ENCODE peak calls at places on chromosomes 16 and 17, in five cellular contexts. One of them, this sample, is unnamed.
A peak's percentile ranks its signal among the peaks of the same experiment; 100 is the strongest.

GRCh38 chr16:30767767-30768465 is 5.8 kb downstream of the RNF40 start:
- DNase-seq in K562: no peak
- DNase-seq in A549: no peak
- DNase-seq in HFF-Myc: no peak
- DNase-seq in Calu3: no peak
- DNase-seq in this sample: no peak

GRCh38 chr16:24328835-24329418 is 72.8 kb downstream of the CACNG3 start:
- DNase-seq in A549: no peak
- DNase-seq in Calu3: no peak
- DNase-seq in K562: no peak
- DNase-seq in HFF-Myc: no peak
- DNase-seq in this sample: no peak

GRCh38 chr17:78337244-78338109 is 22.4 kb downstream of the SOCS3 start:
- DNase-seq in A549: peak; percentile 96
- DNase-seq in HFF-Myc: no peak
- DNase-seq in K562: no peak
- DNase-seq in Calu3: no peak
- DNase-seq in this sample: no peak

GRCh38 chr17:76867578-76868175 is 527 bp upstream of the MGAT5B start:
- DNase-seq in A549: no peak
- DNase-seq in Calu3: no peak
- DNase-seq in HFF-Myc: no peak
- DNase-seq in K562: no peak
- DNase-seq in this sample: no peak

GRCh38 chr17:45305532-45306087 is 11.2 kb downstream of the MAP3K14 start:
- DNase-seq in K562: no peak
- DNase-seq in HFF-Myc: no peak
- DNase-seq in A549: no peak
- DNase-seq in Calu3: no peak
- DNase-seq in this sample: no peak

GRCh38 chr16:85961988-85962915 is 63.3 kb downstream of the IRF8 start:
- DNase-seq in Calu3: no peak
- DNase-seq in HFF-Myc: no peak
- DNase-seq in K562: peak; percentile 74
- DNase-seq in A549: peak; percentile 33
- DNase-seq in this sample: no peak

GRCh38 chr16:5925850-5926249 is 828.3 kb upstream of the EEF2KMT start:
- DNase-seq in K562: no peak
- DNase-seq in A549: no peak
- DNase-seq in HFF-Myc: no peak
- DNase-seq in Calu3: no peak
- DNase-seq in this sample: no peak

GRCh38 chr17:77579717-77580116 is 378.8 kb upstream of the TNRC6C start:
- DNase-seq in K562: no peak
- DNase-seq in A549: no peak
- DNase-seq in HFF-Myc: no peak
- DNase-seq in Calu3: no peak
- DNase-seq in this sample: no peak

GRCh38 chr17:44557653-44558285 is 485 bp downstream of the FZD2 start:
- DNase-seq in HFF-Myc: no peak
- DNase-seq in K562: no peak
- DNase-seq in A549: no peak
- DNase-seq in Calu3: no peak
- DNase-seq in this sample: no peak

GRCh38 chr16:88768041-88768876 is 16.8 kb downstream of the PIEZO1 start:
- DNase-seq in HFF-Myc: no peak
- DNase-seq in Calu3: no peak
- DNase-seq in K562: peak; percentile 68
- DNase-seq in A549: no peak
- DNase-seq in this sample: no peak

GRCh38 chr17:1110844-1111598 is 68.8 kb downstream of the ABR start:
- DNase-seq in HFF-Myc: peak; percentile 73
- DNase-seq in K562: no peak
- DNase-seq in Calu3: peak; percentile 84
- DNase-seq in A549: peak; percentile 90
- DNase-seq in this sample: no peak

GRCh38 chr16:23286131-23286532 is 16.0 kb upstream of the SCNN1B start:
- DNase-seq in HFF-Myc: no peak
- DNase-seq in Calu3: no peak
- DNase-seq in A549: no peak
- DNase-seq in K562: no peak
- DNase-seq in this sample: no peak

GRCh38 chr17:80109066-80109618 is 7.8 kb downstream of the GAA start:
- DNase-seq in HFF-Myc: no peak
- DNase-seq in A549: no peak
- DNase-seq in K562: no peak
- DNase-seq in Calu3: no peak
- DNase-seq in this sample: no peak

GRCh38 chr17:73348824-73349095 is 37.0 kb upstream of the CDC42EP4 start:
- DNase-seq in K562: no peak
- DNase-seq in A549: no peak
- DNase-seq in HFF-Myc: no peak
- DNase-seq in Calu3: no peak
- DNase-seq in this sample: no peak

GRCh38 chr16:11372073-11372923 is 27.0 kb downstream of the RMI2 start:
- DNase-seq in K562: no peak
- DNase-seq in A549: no peak
- DNase-seq in Calu3: no peak
- DNase-seq in HFF-Myc: no peak
- DNase-seq in this sample: no peak
- TF ChIP-seq CTCF in K562: peak; percentile 5
- TF ChIP-seq CTCF in A549: no peak
- TF ChIP-seq CTCF in Calu3: no peak
- TF ChIP-seq CTCF in HFF-Myc: no peak
- TF ChIP-seq CTCF in this sample: no peak

GRCh38 chr16:11327277-11328171 is 17.7 kb upstream of the RMI2 start:
- DNase-seq in Calu3: no peak
- DNase-seq in HFF-Myc: no peak
- DNase-seq in A549: no peak
- DNase-seq in K562: no peak
- DNase-seq in this sample: no peak
- TF ChIP-seq CTCF in Calu3: no peak
- TF ChIP-seq CTCF in HFF-Myc: no peak
- TF ChIP-seq CTCF in A549: no peak
- TF ChIP-seq CTCF in K562: no peak
- TF ChIP-seq CTCF in this sample: no peak

GRCh38 chr17:30555942-30556341 is 78.7 kb downstream of the GOSR1 start:
- DNase-seq in K562: no peak
- DNase-seq in A549: no peak
- DNase-seq in HFF-Myc: no peak
- DNase-seq in Calu3: no peak
- DNase-seq in this sample: no peak
- TF ChIP-seq CTCF in K562: no peak
- TF ChIP-seq CTCF in A549: no peak
- TF ChIP-seq CTCF in HFF-Myc: no peak
- TF ChIP-seq CTCF in Calu3: no peak
- TF ChIP-seq CTCF in this sample: no peak

DNA sequence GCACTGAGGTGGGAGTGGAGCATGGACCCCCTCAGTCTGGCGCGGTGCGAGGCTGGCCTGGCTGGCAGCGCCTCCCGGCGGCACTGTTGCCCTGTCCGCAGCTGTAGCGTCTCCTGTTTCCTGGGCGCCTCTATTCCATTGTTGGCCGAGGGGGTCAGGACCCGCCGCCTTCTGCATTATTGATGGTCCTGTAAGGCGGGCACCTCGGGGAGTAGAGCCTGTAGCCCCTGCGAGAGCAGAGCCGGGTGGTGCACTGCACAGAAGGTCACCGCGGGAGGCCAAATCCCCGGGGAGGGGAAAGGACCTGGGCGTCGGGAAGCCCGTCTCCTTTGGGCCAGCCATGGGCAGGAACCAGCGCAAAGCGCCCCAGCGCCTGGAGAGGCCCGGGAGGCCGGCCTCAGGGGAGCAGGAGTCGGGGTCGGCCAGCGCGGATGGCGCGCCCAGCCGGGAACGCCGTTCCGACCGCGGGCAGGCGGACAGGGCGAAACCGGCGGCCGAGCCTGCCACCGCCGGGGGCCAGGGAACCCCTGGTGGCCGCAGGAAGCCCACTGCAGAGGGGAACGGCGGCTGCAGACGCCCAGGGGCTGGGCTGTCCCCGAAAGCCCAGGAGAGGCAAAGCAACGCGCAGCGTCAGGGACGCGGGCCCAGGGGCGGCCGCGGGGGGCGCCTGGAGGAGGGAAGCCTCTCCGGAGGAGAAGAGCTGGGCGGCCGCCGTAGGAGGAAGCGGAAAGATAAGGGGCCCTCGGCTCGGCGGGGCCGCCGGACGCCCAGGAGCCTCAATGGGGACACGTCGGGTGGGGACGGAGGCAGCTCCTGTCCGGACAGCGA is at the start of gene MYO15B:
- DNase-seq in HFF-Myc: no peak
- DNase-seq in A549: no peak
- DNase-seq in Calu3: peak; percentile 70
- DNase-seq in K562: peak; percentile 57
- DNase-seq in this sample: peak; percentile 71
- TF ChIP-seq CTCF in HFF-Myc: no peak
- TF ChIP-seq CTCF in A549: no peak
- TF ChIP-seq CTCF in Calu3: peak; percentile 48
- TF ChIP-seq CTCF in K562: no peak
- TF ChIP-seq CTCF in this sample: peak; percentile 62

DNA sequence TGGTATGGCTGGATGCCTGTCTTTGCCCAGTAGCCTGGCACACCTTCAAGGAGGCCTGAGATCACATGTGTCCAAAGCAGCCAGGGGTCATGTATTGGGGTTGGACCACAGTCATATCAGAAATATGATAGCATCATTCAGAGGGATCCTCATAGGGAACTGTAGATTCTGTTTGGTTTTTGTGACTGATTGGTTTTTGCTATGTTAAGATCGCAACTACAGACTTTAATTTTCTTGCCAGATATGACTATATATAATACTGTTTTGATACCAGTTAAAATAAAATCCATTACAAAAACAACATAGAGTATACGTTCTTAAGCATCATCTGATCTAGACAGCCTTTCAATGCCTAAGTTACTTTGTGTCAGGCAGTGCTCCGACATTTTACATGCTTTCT is 11.8 kb upstream of the SMPD3 start:
- DNase-seq in Calu3: no peak
- DNase-seq in A549: no peak
- DNase-seq in HFF-Myc: no peak
- DNase-seq in K562: no peak
- DNase-seq in this sample: no peak
- TF ChIP-seq CTCF in Calu3: no peak
- TF ChIP-seq CTCF in A549: no peak
- TF ChIP-seq CTCF in HFF-Myc: no peak
- TF ChIP-seq CTCF in K562: no peak
- TF ChIP-seq CTCF in this sample: no peak

GRCh38 chr17:75654176-75654575 is 12.8 kb downstream of the RECQL5 start:
- DNase-seq in A549: no peak
- DNase-seq in HFF-Myc: no peak
- DNase-seq in K562: no peak
- DNase-seq in Calu3: no peak
- DNase-seq in this sample: no peak
- TF ChIP-seq CTCF in A549: peak; percentile 52
- TF ChIP-seq CTCF in HFF-Myc: peak; percentile 32
- TF ChIP-seq CTCF in K562: peak; percentile 32
- TF ChIP-seq CTCF in Calu3: no peak
- TF ChIP-seq CTCF in this sample: no peak

GRCh38 chr17:57515662-57516211 is 229.4 kb downstream of the CCDC182 start:
- DNase-seq in Calu3: no peak
- DNase-seq in HFF-Myc: no peak
- DNase-seq in A549: no peak
- DNase-seq in K562: no peak
- DNase-seq in this sample: no peak
- TF ChIP-seq CTCF in Calu3: no peak
- TF ChIP-seq CTCF in HFF-Myc: no peak
- TF ChIP-seq CTCF in A549: peak; percentile 22
- TF ChIP-seq CTCF in K562: no peak
- TF ChIP-seq CTCF in this sample: no peak

GRCh38 chr17:8187517-8188407 is 2.2 kb downstream of the BORCS6 start:
- DNase-seq in Calu3: peak; percentile 87
- DNase-seq in A549: peak; percentile 97
- DNase-seq in K562: peak; percentile 77
- DNase-seq in HFF-Myc: peak; percentile 100
- DNase-seq in this sample: peak; percentile 90
- TF ChIP-seq CTCF in Calu3: no peak
- TF ChIP-seq CTCF in A549: no peak
- TF ChIP-seq CTCF in K562: no peak
- TF ChIP-seq CTCF in HFF-Myc: no peak
- TF ChIP-seq CTCF in this sample: no peak

DNA sequence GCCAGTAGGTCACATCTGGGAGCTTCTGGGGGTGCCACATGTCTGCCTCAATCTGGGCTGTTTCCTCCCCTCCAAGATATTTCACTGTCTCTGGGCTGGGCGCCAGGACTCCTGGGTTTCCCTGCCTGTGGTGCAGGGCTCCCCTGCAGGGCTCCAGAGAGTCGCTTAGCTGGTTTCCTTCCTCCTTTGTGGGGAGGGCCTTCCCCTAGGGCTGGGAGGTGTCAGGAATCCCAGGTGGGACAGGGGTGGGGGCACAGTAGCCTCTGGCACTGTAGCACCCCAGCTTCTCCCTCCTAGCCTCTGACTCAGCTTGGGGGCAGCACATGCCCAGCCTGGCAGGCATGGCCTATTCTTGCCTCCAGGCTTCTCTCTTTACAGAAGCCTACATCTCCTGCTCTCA is 2.6 kb downstream of the RARA start:
- DNase-seq in K562: no peak
- DNase-seq in Calu3: peak; percentile 99
- DNase-seq in A549: no peak
- DNase-seq in HFF-Myc: no peak
- DNase-seq in this sample: no peak
- TF ChIP-seq CTCF in K562: no peak
- TF ChIP-seq CTCF in Calu3: no peak
- TF ChIP-seq CTCF in A549: no peak
- TF ChIP-seq CTCF in HFF-Myc: no peak
- TF ChIP-seq CTCF in this sample: no peak

GRCh38 chr16:72021043-72021442 is 12.5 kb downstream of the DHODH start:
- DNase-seq in K562: peak; percentile 21
- DNase-seq in A549: no peak
- DNase-seq in Calu3: no peak
- DNase-seq in HFF-Myc: no peak
- DNase-seq in this sample: peak; percentile 28
- TF ChIP-seq CTCF in K562: peak; percentile 40
- TF ChIP-seq CTCF in A549: no peak
- TF ChIP-seq CTCF in Calu3: no peak
- TF ChIP-seq CTCF in HFF-Myc: peak; percentile 34
- TF ChIP-seq CTCF in this sample: peak; percentile 61